ENCODE peak calls at places on chromosomes 13 and 19, in six cellular contexts. Q is HCT116, T is GM12878, J is HepG2, N is SK-N-SH, O is H1. E is an unnamed sample. For H3K4me1, the result is how much of the 10 kb centered on the place peaks cover.

GRCh38 chr13:102145750-102146149 is 256.1 kb downstream of the FGF14 start:
- DNase-seq in O (no peak), Q (no peak), J (no peak), N (peak), T (no peak), E (no peak)

GRCh38 chr13:39913928-39914327 is 258.5 kb downstream of the COG6 start:
- DNase-seq in O (no peak), J (no peak), Q (no peak), N (no peak), T (no peak), E (no peak)

GRCh38 chr13:21668665-21669599 is 1.9 kb upstream of the FGF9 start:
- DNase-seq in Q (no peak), O (no peak), N (peak), J (no peak), T (no peak), E (no peak)

GRCh38 chr13:101218484-101218883 is 197.8 kb downstream of the NALCN start:
- DNase-seq in O (no peak), N (no peak), T (no peak), J (no peak), Q (no peak), E (no peak)

GRCh38 chr13:35179920-35180663 is 238.0 kb downstream of the NBEA start:
- DNase-seq in Q (no peak), N (no peak), O (no peak), T (no peak), J (no peak), E (no peak)

GRCh38 chr19:45883881-45884681 is 1.9 kb downstream of the IRF2BP1 start:
- DNase-seq in T (no peak), Q (no peak), J (no peak), N (peak), O (no peak), E (no peak)

GRCh38 chr13:25847635-25848616 is 203.9 kb downstream of the SHISA2 start:
- DNase-seq in Q (no peak), T (no peak), J (no peak), O (no peak), N (peak), E (no peak)

GRCh38 chr19:48342841-48343540 is 17.6 kb downstream of the EMP3 start:
- DNase-seq in N (no peak), J (no peak), Q (no peak), O (no peak), T (no peak), E (no peak)

GRCh38 chr19:47445527-47445926 is 26.2 kb downstream of the SLC8A2 start:
- DNase-seq in Q (no peak), N (no peak), T (no peak), O (no peak), J (no peak), E (no peak)

GRCh38 chr19:290539-291521 is at the start of gene PLPP2:
- DNase-seq in T (no peak), J (no peak), Q (no peak), N (peak), O (peak), E (no peak)
- H3K4me3 ChIP-seq in T (no peak), J (no peak), Q (peak), N (peak), O (peak), E (peak)

DNA sequence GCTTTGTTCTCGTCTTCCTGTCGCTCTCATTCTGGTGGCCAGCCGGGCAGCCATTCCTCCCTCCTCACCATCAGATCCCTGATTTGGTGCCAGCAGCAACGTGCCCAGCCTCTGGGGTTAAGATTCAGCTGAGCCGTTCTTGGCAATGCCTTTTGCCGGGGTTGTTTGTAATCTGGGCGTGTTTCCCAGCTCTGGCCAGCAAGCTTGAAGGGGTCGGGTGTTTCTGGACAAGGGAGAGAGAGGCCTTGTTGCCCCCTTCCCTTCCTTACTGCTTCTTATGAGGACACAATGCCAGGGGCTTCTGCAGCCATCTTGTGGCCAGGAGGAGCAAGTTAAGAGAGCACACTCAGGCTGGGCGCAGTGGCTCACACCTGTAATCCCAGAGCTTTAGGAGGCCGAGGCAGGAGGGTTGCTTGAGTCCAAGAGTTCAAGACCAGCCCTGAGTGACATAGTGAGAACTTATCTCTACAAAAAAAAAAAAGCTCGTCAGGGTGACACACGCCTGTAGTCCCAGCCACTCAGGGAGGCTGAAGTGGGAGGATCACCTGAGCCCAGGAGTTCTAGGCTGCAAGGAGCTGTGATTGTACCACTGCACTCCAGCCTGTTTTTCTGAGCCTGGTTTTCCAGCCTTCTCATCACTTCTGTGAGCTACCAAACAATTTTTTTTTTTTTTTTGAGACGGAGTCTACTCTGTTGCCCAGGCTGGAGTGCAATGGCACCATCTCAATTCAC is 10.7 kb upstream of the CRTC1 start:
- DNase-seq in N (no peak), Q (no peak), O (no peak), J (no peak), T (no peak), E (no peak)
- TF ChIP-seq YY1 in N (no peak), Q (no peak), O (no peak), J (no peak), T (no peak), E (no peak)

DNA sequence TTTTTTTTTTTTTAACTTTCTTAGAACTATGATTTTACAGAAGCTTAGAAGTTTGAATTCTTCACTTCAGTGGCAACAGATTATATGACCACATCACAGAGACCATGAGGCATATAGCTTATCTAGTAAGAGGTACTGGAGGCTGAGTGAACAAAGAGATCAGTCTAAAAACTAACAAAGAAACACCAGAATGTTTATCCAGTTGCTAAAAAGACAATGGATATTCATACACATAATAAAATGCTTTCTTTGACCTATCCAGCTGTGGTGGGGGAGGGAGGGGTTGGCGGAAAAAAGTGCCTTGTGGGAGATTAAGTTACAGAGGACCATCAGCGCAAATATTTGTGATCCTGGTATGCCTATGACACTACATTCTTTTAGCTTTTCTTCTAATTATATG is 34.7 kb upstream of the SLITRK6 start:
- DNase-seq in J (no peak), N (no peak), T (no peak), O (no peak), Q (no peak), E (no peak)
- H3K4me1 ChIP-seq in J (under half), N (under half), T (under half), O (under half), Q (under half), E (under half)

GRCh38 chr19:18433735-18434398 is 4.1 kb downstream of the ISYNA1 start:
- DNase-seq in J (no peak), Q (no peak), N (peak), O (no peak), T (no peak), E (no peak)

GRCh38 chr19:18435185-18435841 is 2.6 kb downstream of the ISYNA1 start:
- DNase-seq in J (no peak), O (no peak), Q (no peak), T (no peak), N (no peak), E (no peak)

GRCh38 chr19:18433039-18433691 is 4.8 kb downstream of the ISYNA1 start:
- DNase-seq in T (no peak), N (peak), O (no peak), Q (no peak), J (no peak), E (no peak)

GRCh38 chr19:18435848-18436631 is 1.9 kb downstream of the ISYNA1 start:
- DNase-seq in T (no peak), N (no peak), O (no peak), Q (no peak), J (no peak), E (no peak)

GRCh38 chr19:18434411-18435184 is 3.3 kb downstream of the ISYNA1 start:
- DNase-seq in N (no peak), T (no peak), Q (no peak), O (no peak), J (no peak), E (no peak)
- H3K4me3 ChIP-seq in N (no peak), T (peak), Q (no peak), O (peak), J (no peak), E (peak)

DNA sequence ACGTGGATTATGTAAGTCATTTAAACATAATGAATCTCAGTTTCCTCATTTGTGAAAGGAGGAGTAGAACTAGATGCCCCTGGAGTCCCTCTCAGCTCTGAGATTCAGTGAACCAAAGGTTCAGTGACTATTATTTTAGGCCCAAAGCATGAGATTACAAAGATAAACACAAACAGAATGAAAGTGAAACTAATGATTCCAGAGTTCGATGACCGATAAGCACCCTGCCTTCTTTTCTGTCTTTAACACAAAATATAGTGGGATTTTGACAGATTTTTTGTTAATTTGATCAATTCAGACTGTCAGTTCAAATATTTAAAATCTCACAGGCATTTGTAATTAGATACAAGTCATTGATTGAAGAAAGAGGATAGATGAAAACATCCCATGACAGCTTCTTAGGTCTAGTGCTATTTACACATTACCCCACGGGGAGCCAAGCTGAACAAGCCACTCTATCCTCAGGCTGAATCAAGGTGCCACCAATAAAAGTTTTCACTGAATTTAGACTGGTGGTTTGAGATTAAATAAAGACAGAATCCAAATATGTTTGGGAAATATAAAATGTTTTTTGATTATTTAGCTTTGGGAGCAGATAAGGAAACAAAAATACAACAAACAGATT is 64.6 kb upstream of the RAP2A start:
- DNase-seq in J (no peak), T (no peak), N (no peak), O (no peak), Q (no peak), E (no peak)
- TF ChIP-seq YY1 in J (no peak), T (no peak), N (no peak), O (no peak), Q (no peak), E (no peak)

GRCh38 chr19:6273701-6274601 is 5.8 kb downstream of the MLLT1 start:
- DNase-seq in J (peak), T (no peak), Q (no peak), O (no peak), N (peak), E (no peak)
- H3K4me1 ChIP-seq in J (half or more), T (under half), Q (under half), O (under half), N (under half), E (under half)

DNA sequence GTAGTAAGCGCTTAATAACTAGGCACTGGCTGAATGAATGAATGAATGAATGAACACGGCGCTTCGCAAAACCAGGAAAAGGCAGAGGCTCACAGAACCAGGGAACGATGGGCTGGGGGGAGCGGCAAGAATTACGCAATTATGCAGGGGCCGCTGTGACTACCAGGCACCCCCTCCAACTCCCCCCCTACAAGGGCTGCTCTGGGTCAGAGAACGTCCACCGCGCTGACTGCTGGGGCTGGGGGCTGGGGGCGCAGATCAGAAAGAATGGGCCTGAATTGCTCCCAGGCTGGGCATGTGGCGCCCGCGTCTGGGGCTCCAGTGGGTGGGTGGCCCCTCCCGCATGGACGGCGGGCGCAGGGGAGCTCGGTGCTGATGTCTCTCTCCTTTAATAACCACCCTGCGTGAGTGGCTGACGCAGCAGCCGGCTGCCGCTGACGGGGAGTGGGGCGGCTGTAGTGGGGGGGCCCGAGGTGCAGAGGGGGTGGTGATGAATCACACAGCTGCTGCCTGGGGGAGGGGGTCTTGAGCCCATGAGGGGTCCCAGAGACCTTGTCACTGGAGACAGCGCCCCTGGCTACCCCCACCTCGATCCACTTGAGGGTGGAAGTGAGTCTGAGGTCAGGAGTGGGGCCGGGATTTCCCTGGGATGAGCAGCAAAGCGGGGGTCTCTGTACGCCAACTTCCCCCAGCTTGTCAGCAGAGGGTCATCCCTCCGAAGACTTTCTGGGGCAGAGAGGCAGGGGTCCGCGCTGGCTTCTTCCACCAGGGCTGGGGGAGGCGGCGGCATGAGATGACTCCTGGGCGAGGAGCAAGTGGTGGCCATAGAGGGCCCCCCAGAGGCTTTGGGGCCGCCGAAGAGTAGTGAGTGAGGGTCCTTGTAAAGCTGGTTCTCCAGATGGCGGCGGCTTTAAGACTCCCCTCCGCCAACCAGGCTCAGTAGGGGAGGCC is 1.4 kb upstream of the CIRBP start:
- DNase-seq in O (no peak), J (no peak), T (no peak), N (no peak), Q (no peak), E (no peak)
- H3K4me3 ChIP-seq in O (peak), J (peak), T (peak), N (peak), Q (peak), E (peak)

GRCh38 chr19:39498262-39499081 is at the start of gene DLL3:
- DNase-seq in Q (no peak), J (no peak), T (no peak), N (peak), O (no peak), E (no peak)

GRCh38 chr19:39499932-39500331 is 1.2 kb downstream of the DLL3 start:
- DNase-seq in J (no peak), O (no peak), N (no peak), Q (no peak), T (no peak), E (no peak)

GRCh38 chr19:39500543-39500942 is 1.8 kb downstream of the DLL3 start:
- DNase-seq in N (no peak), T (no peak), J (no peak), O (no peak), Q (no peak), E (no peak)

GRCh38 chr19:39497850-39498261 is 891 bp upstream of the DLL3 start:
- DNase-seq in J (peak), O (no peak), N (peak), T (no peak), Q (no peak), E (no peak)

GRCh38 chr19:39499082-39499642 is 415 bp downstream of the DLL3 start:
- DNase-seq in Q (no peak), N (peak), J (no peak), O (no peak), T (no peak), E (no peak)
- TF ChIP-seq YY1 in Q (no peak), N (no peak), J (no peak), O (no peak), T (no peak), E (no peak)

GRCh38 chr13:99907038-99907437 is 64.5 kb downstream of the ZIC5 start:
- DNase-seq in O (no peak), T (no peak), N (no peak), Q (no peak), J (no peak), E (no peak)
- H3K4me1 ChIP-seq in O (under half), T (under half), N (under half), Q (under half), J (half or more), E (under half)

GRCh38 chr19:17831419-17831888 is 10.1 kb upstream of the INSL3 start:
- DNase-seq in T (no peak), Q (no peak), N (no peak), J (no peak), O (no peak), E (no peak)

GRCh38 chr19:17832443-17833208 is 11.3 kb upstream of the INSL3 start:
- DNase-seq in O (no peak), N (no peak), J (no peak), Q (no peak), T (no peak), E (no peak)

GRCh38 chr19:17830567-17831418 is 9.5 kb upstream of the INSL3 start:
- DNase-seq in J (no peak), O (peak), T (no peak), Q (peak), N (peak), E (peak)

GRCh38 chr19:17826508-17827056 is 5.3 kb upstream of the INSL3 start:
- DNase-seq in J (no peak), Q (no peak), N (no peak), O (no peak), T (no peak), E (no peak)

GRCh38 chr19:17829855-17830566 is 8.7 kb upstream of the INSL3 start:
- DNase-seq in O (peak), T (no peak), J (no peak), Q (peak), N (peak), E (peak)
- H3K4me3 ChIP-seq in O (peak), T (no peak), J (no peak), Q (peak), N (peak), E (peak)